ENCODE peak calls at places on chromosomes 12 and 14, in five cellular contexts. S is HepG2, E is HCT116, B is K562, U is H1. D is an unnamed sample.
A peak's percentile ranks its signal among the peaks of the same experiment; 100 is the strongest.

GRCh38 chr14:90644882-90645281 is 171.3 kb downstream of the TTC7B start:
- DNase-seq in E (no peak), U (no peak), S (peak; percentile 39), B (no peak), D (no peak)

GRCh38 chr12:92370828-92371227 is 225.2 kb upstream of the BTG1 start:
- DNase-seq in B (no peak), U (no peak), S (no peak), E (no peak), D (no peak)

GRCh38 chr14:73712071-73712506 is 2.1 kb downstream of the PNMA1 start:
- DNase-seq in U (no peak), E (no peak), B (no peak), S (no peak), D (no peak)

GRCh38 chr12:24012528-24012927 is 63.1 kb upstream of the SOX5 start:
- DNase-seq in E (no peak), U (no peak), B (no peak), S (peak; percentile 28), D (no peak)

GRCh38 chr12:123889848-123890535 is 82.6 kb downstream of the CCDC92 start:
- DNase-seq in U (no peak), B (no peak), E (no peak), S (no peak), D (no peak)

GRCh38 chr14:54617467-54617866 is 50.5 kb downstream of the SAMD4A start:
- DNase-seq in U (no peak), E (no peak), B (no peak), S (no peak), D (no peak)

GRCh38 chr14:103224996-103225874 is 102.0 kb downstream of the TNFAIP2 start:
- DNase-seq in E (no peak), S (no peak), B (peak; percentile 13), U (no peak), D (no peak)

GRCh38 chr14:55450124-55450523 is 9.7 kb upstream of the TBPL2 start:
- DNase-seq in B (no peak), U (peak; percentile 7), E (no peak), S (no peak), D (no peak)

GRCh38 chr14:100733152-100733850 is 6.6 kb downstream of the DLK1 start:
- DNase-seq in U (no peak), S (no peak), B (no peak), E (no peak), D (no peak)

GRCh38 chr14:86363576-86363975 is 833.6 kb downstream of the FLRT2 start:
- DNase-seq in S (no peak), U (no peak), B (no peak), E (no peak), D (no peak)

GRCh38 chr14:86363047-86363446 is 833.1 kb downstream of the FLRT2 start:
- DNase-seq in B (no peak), E (no peak), S (no peak), U (no peak), D (no peak)

GRCh38 chr14:86364634-86365033 is 834.7 kb downstream of the FLRT2 start:
- DNase-seq in B (no peak), U (no peak), S (no peak), E (no peak), D (no peak)
- TF ChIP-seq CEBPB in B (no peak), U (no peak), S (no peak), E (no peak), D (no peak)

DNA sequence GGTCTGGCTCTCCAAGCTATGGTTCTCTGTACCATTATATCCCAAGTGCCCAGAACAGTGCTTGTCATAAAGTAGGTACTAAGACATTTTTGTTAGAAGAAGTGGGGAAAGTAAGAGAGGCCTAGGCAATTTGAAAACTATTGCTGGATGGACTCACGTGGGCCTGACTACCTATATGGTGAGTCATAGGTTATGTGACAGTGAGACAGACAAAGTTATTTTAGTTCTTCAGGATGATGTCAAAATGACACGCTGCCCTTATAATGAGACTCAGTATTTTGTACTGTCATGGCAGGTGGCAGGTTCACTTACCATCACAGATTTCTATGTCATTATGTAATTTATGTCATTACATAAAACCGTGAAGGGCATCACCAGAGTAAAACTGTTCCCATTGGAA is 53.1 kb downstream of the PARP11 start:
- DNase-seq in B (no peak), E (no peak), S (peak; percentile 24), U (no peak), D (no peak)
- TF ChIP-seq YY1 in B (no peak), E (no peak), S (no peak), U (no peak), D (no peak)

GRCh38 chr12:12561305-12562015 is 1.2 kb downstream of the DUSP16 start:
- DNase-seq in B (no peak), S (peak; percentile 53), U (peak; percentile 68), E (no peak), D (no peak)
- TF ChIP-seq CEBPB in B (peak; percentile 17), S (peak; percentile 85), U (peak; percentile 71), E (no peak), D (no peak)

DNA sequence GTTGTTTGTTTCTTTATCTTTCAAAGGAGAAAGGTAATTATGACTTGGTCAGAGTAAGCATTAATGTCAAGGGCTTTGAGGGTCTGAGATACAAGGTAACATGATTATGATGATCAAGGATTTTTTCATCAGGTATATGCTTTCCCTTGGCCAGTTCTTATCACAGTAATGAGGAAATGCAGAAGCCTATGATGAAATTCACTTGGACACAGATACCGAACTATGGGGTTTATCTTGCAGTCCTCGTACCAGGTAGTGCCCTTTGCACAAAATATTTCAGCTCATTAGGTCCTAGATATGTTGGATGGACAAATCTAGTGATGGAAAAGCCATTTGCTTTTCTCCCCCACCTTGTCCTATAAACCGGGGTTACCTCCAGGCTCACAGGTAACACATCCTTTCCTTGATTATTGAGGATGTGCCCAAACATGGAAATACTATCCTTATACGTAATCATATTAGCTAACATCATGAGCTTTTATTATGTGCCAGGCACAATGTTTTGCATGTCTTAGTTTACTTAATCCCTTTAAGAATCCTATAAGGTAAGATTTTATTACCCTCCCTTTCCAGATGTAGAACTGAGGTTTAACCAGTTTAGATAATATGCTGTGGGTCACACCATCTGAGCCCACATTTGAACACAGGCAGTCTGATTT is 7.0 kb upstream of the RASSF3 start:
- DNase-seq in B (no peak), S (no peak), U (no peak), E (no peak), D (no peak)
- TF ChIP-seq YY1 in B (no peak), S (no peak), U (no peak), E (no peak), D (no peak)

DNA sequence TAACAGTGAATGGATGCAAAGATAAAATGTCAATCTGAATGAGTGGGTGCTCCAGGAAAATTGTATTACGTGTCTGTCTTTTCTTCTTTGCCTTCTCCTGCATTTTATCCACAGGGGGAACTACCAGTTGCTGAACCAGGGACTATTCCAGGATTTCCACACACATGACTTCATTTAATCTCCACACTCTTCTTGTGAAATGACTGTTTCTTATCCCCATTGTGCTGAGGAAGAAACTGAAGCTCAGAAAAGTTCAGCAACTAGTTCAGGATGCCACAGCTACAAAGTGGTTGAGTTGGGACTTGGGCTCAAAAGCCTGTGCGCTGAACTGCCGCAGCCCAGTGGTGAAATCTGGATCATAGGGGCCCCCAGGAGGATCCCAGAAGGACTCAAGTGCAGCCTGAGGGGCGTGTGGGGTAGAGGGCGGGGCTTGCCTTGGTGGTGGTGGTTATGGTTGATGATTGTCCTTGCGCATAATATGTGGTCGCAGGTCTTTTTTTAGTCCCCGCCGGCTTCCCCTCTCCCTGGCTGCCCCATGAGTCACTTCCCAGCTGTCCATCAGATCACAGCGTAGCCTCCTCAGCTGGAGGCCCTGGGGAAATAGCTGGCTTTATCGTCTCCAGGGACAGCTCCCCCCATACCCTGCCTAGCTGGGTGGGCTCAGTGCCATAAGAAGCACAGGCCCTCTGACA is 235.2 kb upstream of the CRY1 start:
- DNase-seq in B (no peak), E (no peak), S (no peak), U (no peak), D (no peak)
- TF ChIP-seq CEBPB in B (no peak), E (no peak), S (no peak), U (no peak), D (no peak)

GRCh38 chr12:14884458-14884878 is 1.2 kb downstream of the MGP start:
- DNase-seq in B (no peak), U (no peak), S (no peak), E (no peak), D (peak; percentile 70)

GRCh38 chr12:14883663-14884062 is 2.0 kb downstream of the MGP start:
- DNase-seq in S (no peak), U (no peak), B (no peak), E (no peak), D (no peak)

GRCh38 chr12:14880890-14881453 is 4.7 kb downstream of the MGP start:
- DNase-seq in B (no peak), E (no peak), S (no peak), U (no peak), D (no peak)

GRCh38 chr12:14885718-14886201 is at the start of gene MGP:
- DNase-seq in S (no peak), U (no peak), E (no peak), B (no peak), D (no peak)

DNA sequence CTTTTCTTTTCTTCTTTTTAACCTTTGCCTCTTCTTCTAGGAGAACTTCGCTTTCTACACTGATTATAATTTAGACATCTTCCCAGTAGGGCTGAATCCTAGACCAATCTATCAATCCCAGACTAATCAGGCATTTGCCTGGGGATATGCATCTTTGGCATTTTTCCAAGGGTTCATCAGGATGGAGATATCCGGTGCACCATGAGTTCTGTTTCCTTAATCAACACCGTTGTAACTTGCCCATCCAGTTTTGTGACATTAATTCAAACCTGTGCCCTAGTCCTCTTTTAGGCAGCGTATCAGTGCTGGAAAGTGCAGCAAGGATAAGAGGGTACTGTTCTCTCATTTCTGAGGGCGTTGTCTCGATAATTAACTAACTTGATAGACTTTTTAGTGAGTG is 617 bp upstream of the MGP start:
- DNase-seq in S (no peak), U (no peak), B (no peak), E (no peak), D (no peak)
- TF ChIP-seq YY1 in S (no peak), U (no peak), B (no peak), E (no peak), D (no peak)

GRCh38 chr12:49983892-49984291 is 11.1 kb downstream of the AQP6 start:
- DNase-seq in S (no peak), U (no peak), E (no peak), B (no peak), D (no peak)
- TF ChIP-seq CEBPB in S (no peak), U (no peak), E (no peak), B (no peak), D (no peak)

GRCh38 chr12:58540480-58541299 is 379.6 kb downstream of the LRIG3 start:
- DNase-seq in S (peak; percentile 60), E (peak; percentile 59), B (no peak), U (peak; percentile 78), D (peak; percentile 3)
- TF ChIP-seq YY1 in S (no peak), E (no peak), B (no peak), U (no peak), D (no peak)